ENCODE peak calls at places on chromosomes 3 and 15, in nine cellular contexts. E is cardiac muscle cell, O is tibial artery, F is dorsolateral prefrontal cortex, W is spleen, N is foreskin keratinocyte, T is GM23338, Q is PC-3, B is left ventricle myocardium inferior. P is an unnamed sample.

GRCh38 chr3:193190387-193190786 is 50.6 kb upstream of the PLAAT1 start:
- DNase-seq in W (no peak), Q (peak; percentile 44), F (no peak), N (no peak), E (peak; percentile 74), O (no peak), B (no peak), T (peak; percentile 94), P (peak; percentile 21)

GRCh38 chr3:115469649-115470048 is 153.7 kb upstream of the GAP43 start:
- DNase-seq in F (no peak), N (no peak), T (no peak), W (no peak), O (no peak), B (no peak), E (no peak), Q (no peak), P (no peak)

GRCh38 chr3:82641701-82642100 is 880.3 kb upstream of the GBE1 start:
- DNase-seq in F (no peak), N (peak; percentile 78), W (no peak), O (no peak), B (no peak), Q (peak; percentile 53), E (no peak), T (no peak), P (no peak)

GRCh38 chr15:88610756-88611231 is 10.3 kb upstream of the AEN start:
- DNase-seq in Q (no peak), N (no peak), W (no peak), E (no peak), T (peak; percentile 71), F (no peak), O (no peak), B (no peak), P (no peak)

GRCh38 chr3:16522820-16523219 is 9.3 kb upstream of the RFTN1 start:
- DNase-seq in Q (no peak), F (no peak), T (no peak), N (no peak), E (no peak), W (no peak), O (no peak), B (no peak), P (peak; percentile 46)

GRCh38 chr3:3631114-3631513 is 168.1 kb upstream of the LRRN1 start:
- DNase-seq in B (no peak), N (no peak), F (no peak), Q (no peak), O (no peak), W (no peak), E (no peak), T (no peak), P (no peak)

GRCh38 chr3:13484861-13485590 is 4.9 kb downstream of the HDAC11 start:
- DNase-seq in B (peak; percentile 86), F (no peak), O (no peak), Q (peak; percentile 77), N (peak; percentile 77), W (peak; percentile 78), T (no peak), E (peak; percentile 89), P (peak; percentile 14)

GRCh38 chr3:190911382-190911781 is 48.9 kb upstream of the GMNC start:
- DNase-seq in N (no peak), T (no peak), W (no peak), Q (no peak), O (no peak), B (no peak), F (no peak), E (no peak), P (no peak)

GRCh38 chr3:181484026-181484425 is 227.7 kb upstream of the SOX2 start:
- DNase-seq in N (no peak), F (no peak), E (no peak), B (no peak), T (no peak), Q (no peak), W (no peak), O (no peak), P (no peak)

GRCh38 chr3:70880416-70880815 is 568.0 kb upstream of the MDFIC2 start:
- DNase-seq in O (no peak), N (no peak), E (no peak), T (no peak), B (no peak), W (no peak), F (no peak), Q (no peak), P (no peak)

GRCh38 chr15:74392402-74392876 is 25.0 kb upstream of the CYP11A1 start:
- DNase-seq in B (no peak), O (no peak), Q (no peak), F (peak; percentile 81), W (no peak), N (no peak), T (no peak), E (no peak), P (no peak)

GRCh38 chr3:197519801-197520211 is 36.0 kb downstream of the BDH1 start:
- DNase-seq in Q (no peak), O (no peak), W (no peak), F (no peak), E (no peak), T (no peak), N (no peak), B (no peak), P (no peak)

GRCh38 chr3:123658860-123659221 is 74.0 kb upstream of the HACD2 start:
- DNase-seq in T (no peak), F (no peak), B (no peak), Q (no peak), O (peak; percentile 80), N (no peak), W (peak; percentile 23), E (no peak), P (no peak)

GRCh38 chr3:179088306-179088705 is 16.7 kb upstream of the ZMAT3 start:
- DNase-seq in Q (no peak), F (no peak), B (no peak), T (peak; percentile 9), N (no peak), O (no peak), E (no peak), W (no peak), P (no peak)

GRCh38 chr3:9826815-9827574 is 16.8 kb downstream of the RPUSD3 start:
- DNase-seq in N (no peak), F (no peak), W (no peak), T (peak; percentile 84), B (no peak), E (no peak), Q (peak; percentile 63), O (no peak), P (peak; percentile 51)

GRCh38 chr15:92316586-92317295 is 76.9 kb upstream of the ST8SIA2 start:
- DNase-seq in T (peak; percentile 35), N (no peak), B (no peak), E (no peak), W (no peak), Q (no peak), O (no peak), F (no peak), P (no peak)

GRCh38 chr15:101436526-101436925 is 53.0 kb downstream of the PCSK6 start:
- DNase-seq in B (no peak), Q (no peak), O (no peak), W (no peak), N (no peak), F (peak; percentile 26), E (no peak), T (no peak), P (no peak)

GRCh38 chr3:35744419-35744818 is 105.1 kb downstream of the ARPP21 start:
- DNase-seq in T (peak; percentile 68), W (no peak), F (no peak), E (peak; percentile 79), Q (no peak), B (no peak), N (no peak), O (no peak), P (no peak)

GRCh38 chr3:14523792-14524191 is 16.4 kb downstream of the GRIP2 start:
- DNase-seq in T (no peak), E (no peak), B (no peak), O (no peak), N (no peak), W (no peak), Q (peak; percentile 35), F (no peak), P (no peak)

GRCh38 chr3:135145581-135145980 is 350.5 kb downstream of the EPHB1 start:
- DNase-seq in T (no peak), F (no peak), E (no peak), Q (no peak), O (no peak), B (no peak), N (no peak), W (no peak), P (no peak)

GRCh38 chr3:183799471-183799870 is 25.9 kb downstream of the MAP6D1 start:
- DNase-seq in T (no peak), O (no peak), F (no peak), N (no peak), Q (no peak), B (no peak), W (no peak), E (no peak), P (no peak)

GRCh38 chr3:167908745-167909442 is 173.4 kb downstream of the SERPINI1 start:
- DNase-seq in E (peak; percentile 23), B (no peak), W (no peak), T (no peak), Q (no peak), N (no peak), O (no peak), F (no peak), P (no peak)

GRCh38 chr3:115660646-115661442 is 37.5 kb downstream of the GAP43 start:
- DNase-seq in O (no peak), T (no peak), E (no peak), W (no peak), B (peak; percentile 45), N (no peak), F (no peak), Q (no peak), P (no peak)

GRCh38 chr3:87006844-87007439 is 16.0 kb upstream of the VGLL3 start:
- DNase-seq in F (no peak), B (no peak), W (no peak), O (no peak), E (no peak), Q (peak; percentile 51), N (no peak), T (peak; percentile 37), P (no peak)
- TF ChIP-seq CTCF in F (peak; percentile 31), B (peak; percentile 21), W (no peak), O (no peak), E (peak; percentile 64), Q (peak; percentile 81), N (peak; percentile 64), T (peak; percentile 45), P (no peak)

GRCh38 chr3:50381315-50381714 is 22.0 kb upstream of the TMEM115 start:
- DNase-seq in W (no peak), N (no peak), F (no peak), E (no peak), Q (no peak), B (no peak), O (no peak), T (no peak), P (no peak)
- TF ChIP-seq CTCF in W (no peak), N (no peak), F (no peak), E (no peak), Q (no peak), B (no peak), O (no peak), T (no peak), P (no peak)

GRCh38 chr15:82129144-82129692 is 83.4 kb upstream of the MEX3B start:
- DNase-seq in Q (no peak), B (no peak), F (no peak), W (no peak), O (no peak), N (no peak), T (no peak), E (no peak), P (no peak)
- TF ChIP-seq CTCF in Q (no peak), B (no peak), F (no peak), W (no peak), O (no peak), N (no peak), T (no peak), E (no peak), P (no peak)

GRCh38 chr3:48561045-48561736 is 2.4 kb downstream of the UCN2 start:
- DNase-seq in N (no peak), Q (no peak), B (peak; percentile 65), F (no peak), O (peak; percentile 59), E (peak; percentile 92), W (peak; percentile 86), T (peak; percentile 92), P (peak; percentile 66)
- TF ChIP-seq CTCF in N (no peak), Q (no peak), B (peak; percentile 35), F (no peak), O (no peak), E (peak; percentile 46), W (peak; percentile 28), T (peak; percentile 39), P (no peak)